ENCODE peak calls at places on chromosome 19, in five cellular contexts. K is breast epithelium, D is HepG2, R is upper lobe of left lung, I is H1. V is an unnamed sample.

GRCh38 chr19:4337906-4338440 is 654 bp downstream of the STAP2 start:
- DNase-seq in R (no peak), K (peak), D (peak), I (no peak), V (no peak)

GRCh38 chr19:21568816-21569496 is 63.6 kb downstream of the ZNF429 start:
- DNase-seq in K (peak), I (no peak), R (no peak), D (no peak), V (no peak)

GRCh38 chr19:47225746-47226425 is 5.1 kb downstream of the BBC3 start:
- DNase-seq in K (peak), I (peak), D (peak), R (peak), V (peak)

GRCh38 chr19:5941673-5942072 is 27.6 kb downstream of the CAPS start:
- DNase-seq in I (no peak), K (no peak), D (no peak), R (no peak), V (no peak)

GRCh38 chr19:10286803-10287737 is at the start of gene ICAM4:
- DNase-seq in K (no peak), I (peak), D (peak), R (peak), V (peak)

GRCh38 chr19:30105316-30105715 is 163.3 kb downstream of the URI1 start:
- DNase-seq in K (no peak), R (no peak), I (no peak), D (no peak), V (no peak)

GRCh38 chr19:15252398-15253018 is 20.3 kb upstream of the EPHX3 start:
- DNase-seq in I (peak), R (no peak), D (no peak), K (no peak), V (no peak)

GRCh38 chr19:10155834-10156233 is 36.1 kb upstream of the EIF3G start:
- DNase-seq in K (no peak), I (no peak), D (no peak), R (no peak), V (no peak)

GRCh38 chr19:47826800-47827199 is 5.1 kb downstream of the CRX start:
- DNase-seq in R (no peak), D (no peak), K (no peak), I (no peak), V (no peak)

GRCh38 chr19:28727133-28727834 is 485.7 kb downstream of the UQCRFS1 start:
- DNase-seq in R (peak), D (no peak), I (peak), K (no peak), V (peak)

DNA sequence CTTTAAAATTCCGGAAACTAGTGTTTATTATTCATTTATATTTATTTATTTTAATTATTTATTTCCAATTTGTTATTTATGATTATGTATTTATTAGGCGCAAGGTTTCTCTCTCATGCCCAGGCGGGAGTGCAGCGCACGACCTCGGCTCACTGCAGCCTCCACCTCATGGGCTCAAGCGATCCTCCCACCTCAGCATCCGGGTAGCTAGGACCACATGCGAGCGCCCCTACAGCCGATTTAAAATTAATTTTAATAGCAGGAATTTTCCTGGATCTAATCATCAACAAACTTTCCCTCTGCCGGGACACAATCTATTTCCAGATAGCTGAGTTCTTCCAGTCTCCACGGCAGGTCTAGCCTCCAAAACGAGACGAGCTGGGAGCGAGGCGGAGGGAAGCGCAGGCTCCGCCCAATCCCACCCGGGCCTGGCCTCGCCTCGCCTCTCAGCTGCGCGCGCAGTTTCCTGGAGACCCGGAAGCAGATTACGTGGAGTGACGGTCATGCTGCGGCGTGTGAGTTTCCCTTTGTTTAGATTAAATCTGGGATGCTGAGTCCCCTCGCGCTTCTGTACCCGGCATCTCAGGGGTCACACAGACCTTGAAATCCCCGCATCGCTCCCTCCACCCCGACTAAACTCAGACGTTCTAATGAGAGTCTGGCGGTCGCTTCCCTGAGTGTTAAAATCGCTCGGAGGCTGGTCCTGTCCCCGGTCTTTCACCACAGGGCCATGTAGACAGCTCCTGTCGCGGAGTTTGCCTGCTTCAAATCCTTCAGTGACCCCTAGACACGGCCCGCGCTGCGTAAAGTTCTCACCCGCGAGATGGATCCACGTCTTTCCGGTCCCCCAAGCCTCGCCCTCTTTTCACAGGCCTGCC is at the start of gene ZNF880:
- DNase-seq in K (peak), R (peak), I (peak), D (no peak), V (peak)
- TF ChIP-seq POLR2AphosphoS5 in K (peak), R (peak), I (peak), D (no peak), V (peak)

DNA sequence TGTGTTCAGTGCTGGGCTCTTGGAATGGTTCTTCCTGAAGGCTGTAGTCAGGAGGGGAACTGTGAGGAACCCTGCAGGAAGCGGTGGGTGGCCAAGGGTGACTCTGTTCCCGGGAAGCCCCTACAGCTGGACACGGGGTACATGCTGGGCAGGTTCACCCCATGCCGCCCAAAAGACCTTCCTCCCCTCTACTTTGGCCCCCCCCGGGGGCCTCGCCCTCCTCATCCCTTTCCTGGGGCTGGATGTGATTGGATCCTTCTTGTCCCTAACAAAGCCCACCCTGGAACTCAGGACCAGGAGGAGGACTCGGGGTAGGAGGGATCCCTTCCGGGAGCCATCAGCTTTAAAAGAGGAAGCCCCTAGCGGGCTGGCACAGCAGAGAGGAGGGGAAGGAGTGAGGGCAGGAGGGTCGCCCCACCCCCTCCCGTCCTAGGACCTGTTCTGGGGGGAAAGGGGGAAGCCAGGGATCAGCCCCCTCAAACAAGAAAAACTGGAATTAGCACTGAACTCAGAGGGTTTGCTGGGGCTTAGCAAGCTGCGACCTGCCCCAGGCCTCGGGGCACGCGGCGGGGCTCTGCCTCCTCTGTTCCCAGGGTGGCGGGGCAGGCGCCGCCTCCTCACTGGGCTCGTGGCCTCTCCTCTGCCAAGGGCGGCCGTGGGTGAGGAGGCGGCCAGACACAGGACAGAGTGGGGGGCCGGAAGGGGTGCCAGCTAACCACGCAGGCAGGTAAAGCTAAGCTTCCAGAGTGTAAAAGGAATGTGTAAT is 4.0 kb downstream of the CEBPA start:
- DNase-seq in D (no peak), I (peak), K (peak), R (peak), V (peak)
- H3K27ac ChIP-seq in D (peak), I (no peak), K (peak), R (peak), V (no peak)

DNA sequence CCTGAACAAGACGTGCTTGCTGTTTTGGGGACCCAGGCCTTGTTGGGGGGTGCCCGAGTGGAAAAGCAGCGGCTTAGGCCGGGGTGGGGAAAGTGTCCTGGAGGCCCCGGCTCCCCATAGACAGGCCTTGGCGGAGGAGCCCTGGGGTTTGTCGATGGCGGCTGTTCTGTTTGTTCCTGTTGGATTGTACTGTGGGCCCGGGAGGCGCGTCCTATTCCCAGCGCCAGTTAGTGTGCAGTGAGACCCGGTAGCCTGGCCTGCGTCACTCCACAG is 11.1 kb downstream of the NCLN start:
- DNase-seq in K (no peak), D (no peak), I (no peak), R (peak), V (no peak)
- TF ChIP-seq CTCF in K (no peak), D (no peak), I (no peak), R (no peak), V (no peak)

DNA sequence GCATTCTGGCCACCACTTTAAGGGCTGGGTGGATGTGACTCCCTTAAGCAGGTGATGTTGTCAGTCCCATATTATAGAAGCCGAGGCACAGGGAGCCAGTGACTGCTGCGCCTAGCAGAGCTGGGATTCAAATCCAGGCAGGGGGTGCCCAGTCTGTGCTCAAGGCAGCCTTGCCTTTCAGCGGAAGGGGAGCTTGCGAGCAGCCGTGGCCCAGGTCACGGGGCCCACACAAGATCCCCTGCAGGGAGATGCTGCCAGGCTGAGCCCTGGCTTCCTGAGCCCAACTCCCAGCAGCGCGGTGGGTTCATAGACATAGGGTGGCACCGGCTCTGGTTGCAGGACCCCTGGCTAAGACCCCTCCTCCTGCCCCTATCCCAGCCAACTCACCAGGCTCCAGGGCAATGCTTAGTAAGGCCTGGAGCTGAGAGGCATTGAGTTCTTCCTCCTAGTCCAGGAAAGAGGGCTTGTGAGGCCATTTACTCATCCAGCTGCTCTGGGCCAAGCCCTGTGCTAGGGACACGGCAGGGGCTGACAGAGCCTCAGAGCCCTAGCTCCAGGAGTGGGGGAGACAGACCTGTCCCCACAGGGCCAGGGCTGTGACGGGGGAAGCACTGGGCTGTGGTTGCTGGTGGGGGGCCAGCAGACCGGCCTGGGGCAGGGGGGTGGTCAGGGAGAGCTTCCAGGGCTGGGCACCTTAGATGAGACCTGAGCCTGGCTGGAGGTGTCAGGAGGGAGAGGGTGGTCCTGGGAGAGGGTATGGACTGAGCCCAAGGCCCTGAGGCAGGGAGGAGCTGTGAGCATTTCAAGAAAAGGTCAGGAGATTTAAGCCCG is 9.6 kb downstream of the CAPN12 start:
- DNase-seq in K (peak), I (no peak), D (no peak), R (peak), V (peak)
- TF ChIP-seq POLR2AphosphoS5 in K (no peak), I (no peak), D (no peak), R (no peak), V (peak)

GRCh38 chr19:45406957-45407375 is 522 bp downstream of the POLR1G start:
- DNase-seq in D (no peak), I (no peak), R (no peak), K (no peak), V (no peak)
- H3K27ac ChIP-seq in D (peak), I (no peak), R (no peak), K (peak), V (peak)

GRCh38 chr19:52048604-52049493 is at the start of gene ZNF432:
- DNase-seq in R (peak), K (peak), D (peak), I (peak), V (peak)
- TF ChIP-seq CTCF in R (no peak), K (no peak), D (peak), I (no peak), V (no peak)

DNA sequence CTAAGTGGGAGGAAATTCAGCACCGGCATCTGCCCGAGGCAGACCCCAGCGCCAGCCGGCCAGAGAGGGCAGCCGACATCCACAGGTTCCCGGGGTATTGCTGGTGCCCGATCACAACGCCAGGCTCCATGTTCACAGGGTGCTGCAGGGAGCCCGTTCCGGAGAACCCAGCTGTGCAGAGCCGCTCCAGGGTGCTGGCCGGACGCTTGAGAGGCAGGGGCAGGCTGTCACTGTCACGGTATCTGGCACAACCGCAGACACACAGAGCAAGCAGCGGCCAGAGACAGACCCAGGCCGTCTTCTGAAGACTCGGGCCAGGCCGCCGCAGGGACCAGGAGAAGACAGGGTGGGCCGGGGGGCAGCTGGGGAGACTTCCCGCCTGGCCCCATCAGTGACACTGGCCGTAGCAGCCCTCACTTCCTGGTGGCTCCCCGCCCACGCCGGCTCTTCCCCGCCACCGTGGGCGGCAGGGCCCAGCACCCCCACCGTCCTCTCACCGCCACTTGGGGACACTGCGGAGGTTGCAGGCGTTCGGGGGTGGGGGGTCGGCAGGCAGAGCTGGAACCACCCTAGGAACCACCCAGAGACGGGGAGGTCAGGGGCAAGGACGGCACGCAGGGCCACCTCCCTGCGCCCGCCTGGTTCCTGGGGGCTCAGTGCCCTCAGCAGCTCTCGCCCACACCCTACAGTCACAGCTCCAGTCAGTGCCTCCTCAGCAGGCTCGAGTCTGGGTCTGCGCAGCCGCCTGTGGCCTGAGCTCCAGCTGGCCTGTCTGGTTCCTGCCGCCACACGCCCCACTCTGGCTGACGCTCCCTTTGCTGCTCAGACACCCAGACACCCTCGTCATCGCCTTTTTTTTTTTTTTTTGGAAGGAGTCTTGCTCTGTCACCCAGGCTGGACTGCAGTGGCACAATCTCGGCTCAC is 3.8 kb downstream of the RNF126 start:
- DNase-seq in D (no peak), R (peak), K (peak), I (no peak), V (peak)
- TF ChIP-seq POLR2AphosphoS5 in D (no peak), R (no peak), K (no peak), I (no peak), V (peak)